ENCODE peak calls at places on chromosomes 1 and 21, in eight cellular contexts. E is neural progenitor cell; M is IMR-90; J is NCI-H146; Z is cardiac muscle cell; P is T-cell; X is CD4-positive, alpha-beta T cell; O is colonic mucosa. H is an unnamed sample.

GRCh38 chr1:194069168-194069830 is 882.9 kb upstream of the B3GALT2 start:
- DNase-seq in Z (peak; percentile 95), X (no peak), E (no peak), P (no peak), M (peak; percentile 16), J (no peak), O (no peak), H (no peak)

GRCh38 chr21:45525153-45525909 is 16.9 kb downstream of the SLC19A1 start:
- DNase-seq in O (peak; percentile 81), M (no peak), Z (no peak), J (no peak), E (no peak), P (no peak), X (no peak), H (no peak)

GRCh38 chr21:31872452-31873274 is at the start of gene HUNK:
- DNase-seq in X (no peak), O (peak; percentile 68), M (peak; percentile 54), J (peak; percentile 52), P (no peak), E (peak; percentile 86), Z (peak; percentile 44), H (no peak)

GRCh38 chr1:194151056-194151455 is 964.6 kb upstream of the B3GALT2 start:
- DNase-seq in P (no peak), J (no peak), E (no peak), O (no peak), X (no peak), M (no peak), Z (no peak), H (no peak)

GRCh38 chr1:108896160-108897150 is 19.7 kb downstream of the GPSM2 start:
- DNase-seq in P (no peak), Z (no peak), M (peak; percentile 66), J (no peak), O (no peak), E (no peak), X (no peak), H (no peak)

GRCh38 chr1:154468480-154469240 is 33.4 kb upstream of the TDRD10 start:
- DNase-seq in J (no peak), P (no peak), E (no peak), X (no peak), O (no peak), M (no peak), Z (no peak), H (no peak)

GRCh38 chr1:241834733-241835377 is 13.1 kb upstream of the EXO1 start:
- DNase-seq in P (no peak), Z (peak; percentile 61), E (peak; percentile 55), M (peak; percentile 79), X (no peak), J (peak; percentile 57), O (no peak), H (no peak)

GRCh38 chr1:118116401-118116800 is 68.6 kb downstream of the SPAG17 start:
- DNase-seq in Z (no peak), M (peak; percentile 9), J (peak; percentile 11), O (no peak), E (no peak), P (no peak), X (no peak), H (no peak)

GRCh38 chr1:192147221-192147620 is 11.0 kb upstream of the RGS18 start:
- DNase-seq in M (peak; percentile 91), O (no peak), X (no peak), P (no peak), J (no peak), E (no peak), Z (peak; percentile 22), H (no peak)

GRCh38 chr1:202276920-202277319 is 64.8 kb downstream of the UBE2T start:
- DNase-seq in P (no peak), E (no peak), M (no peak), X (no peak), Z (no peak), J (no peak), O (no peak), H (no peak)

GRCh38 chr1:41950820-41951219 is 32.1 kb upstream of the HIVEP3 start:
- DNase-seq in P (no peak), M (peak; percentile 16), E (no peak), Z (no peak), O (no peak), X (no peak), J (no peak), H (no peak)

GRCh38 chr1:245128381-245128780 is 26.4 kb upstream of the KIF26B start:
- DNase-seq in O (no peak), J (no peak), Z (no peak), X (no peak), E (no peak), P (no peak), M (no peak), H (no peak)

GRCh38 chr1:95171270-95172245 is 54.4 kb downstream of the TLCD4 start:
- DNase-seq in P (no peak), O (no peak), M (no peak), X (no peak), Z (no peak), E (no peak), J (no peak), H (no peak)

H was measured in effector memory CD8-positive, alpha-beta T cell.